ENCODE peak calls at places on chromosome 12, in eight cellular contexts. G, Q, M, O, C, K, F and U are unnamed samples.
A peak's percentile ranks its signal among the peaks of the same experiment; 100 is the strongest.

GRCh38 chr12:102873077-102873476 is 44.0 kb downstream of the PAH start:
- DNase-seq in Q (no peak), K (no peak), F (no peak), G (no peak), C (no peak), M (no peak), O (no peak), U (no peak)

GRCh38 chr12:52821826-52822660 is 8.1 kb upstream of the KRT4 start:
- DNase-seq in K (no peak), M (no peak), O (peak; percentile 34), C (no peak), F (no peak), G (no peak), Q (no peak), U (no peak)

GRCh38 chr12:92539966-92540791 is 162.6 kb upstream of the PLEKHG7 start:
- DNase-seq in M (no peak), Q (no peak), G (no peak), O (no peak), F (peak; percentile 65), K (no peak), C (peak; percentile 40), U (peak; percentile 22)

GRCh38 chr12:110253176-110253575 is 27.9 kb upstream of the ATP2A2 start:
- DNase-seq in F (peak; percentile 79), O (no peak), Q (no peak), G (peak; percentile 22), K (no peak), C (no peak), M (no peak), U (no peak)

GRCh38 chr12:23008613-23009012 is 383.6 kb downstream of the ETNK1 start:
- DNase-seq in C (no peak), O (no peak), G (no peak), K (no peak), M (no peak), Q (no peak), F (no peak), U (no peak)

GRCh38 chr12:103705927-103706326 is 118.9 kb downstream of the STAB2 start:
- DNase-seq in C (no peak), K (no peak), M (no peak), O (no peak), Q (no peak), G (no peak), F (no peak), U (no peak)

GRCh38 chr12:80364056-80364455 is 80.0 kb upstream of the PTPRQ start:
- DNase-seq in C (no peak), Q (no peak), G (peak; percentile 23), O (no peak), M (no peak), K (no peak), F (no peak), U (no peak)

GRCh38 chr12:41932470-41932991 is 212.1 kb downstream of the GXYLT1 start:
- DNase-seq in O (no peak), M (no peak), Q (peak; percentile 32), G (peak; percentile 33), C (peak; percentile 74), F (peak; percentile 72), K (peak; percentile 37), U (peak; percentile 65)

GRCh38 chr12:40692617-40693502 is 621 bp downstream of the CNTN1 start:
- DNase-seq in C (peak; percentile 61), G (no peak), M (no peak), F (peak; percentile 65), K (no peak), O (no peak), Q (peak; percentile 10), U (peak; percentile 33)

GRCh38 chr12:96487214-96487613 is 2.2 kb upstream of the CFAP54 start:
- DNase-seq in O (peak; percentile 80), M (no peak), Q (no peak), F (no peak), K (no peak), C (no peak), G (peak; percentile 77), U (peak; percentile 9)

GRCh38 chr12:113781415-113782198 is 184.5 kb downstream of the RBM19 start:
- DNase-seq in M (no peak), C (no peak), F (no peak), O (no peak), K (no peak), Q (no peak), G (no peak), U (no peak)

GRCh38 chr12:98823012-98823411 is 177.9 kb downstream of the APAF1 start:
- DNase-seq in G (no peak), O (no peak), K (no peak), C (no peak), Q (no peak), M (no peak), F (no peak), U (no peak)

GRCh38 chr12:29158364-29158763 is 9.3 kb downstream of the FAR2 start:
- DNase-seq in F (no peak), Q (no peak), C (no peak), M (no peak), G (no peak), O (no peak), K (no peak), U (no peak)

GRCh38 chr12:51232642-51233041 is 6.0 kb upstream of the DAZAP2 start:
- DNase-seq in K (no peak), Q (no peak), C (no peak), M (no peak), G (no peak), F (no peak), O (no peak), U (no peak)

GRCh38 chr12:46148706-46149463 is 120.0 kb downstream of the SLC38A1 start:
- DNase-seq in K (no peak), M (no peak), F (no peak), G (no peak), Q (no peak), C (no peak), O (no peak), U (no peak)

GRCh38 chr12:124498870-124499753 is 68.3 kb downstream of the NCOR2 start:
- DNase-seq in G (peak; percentile 81), O (no peak), C (no peak), Q (no peak), F (no peak), M (no peak), K (no peak), U (no peak)

GRCh38 chr12:24780969-24781368 is 167.9 kb downstream of the BCAT1 start:
- DNase-seq in F (no peak), C (no peak), K (peak; percentile 69), O (no peak), G (peak; percentile 16), Q (no peak), M (no peak), U (no peak)

GRCh38 chr12:47082963-47083621 is 3.3 kb upstream of the AMIGO2 start:
- DNase-seq in Q (no peak), M (peak; percentile 57), K (no peak), O (peak; percentile 67), F (no peak), G (peak; percentile 91), C (no peak), U (no peak)

GRCh38 chr12:115871714-115872113 is 405.8 kb downstream of the MED13L start:
- DNase-seq in G (peak; percentile 5), Q (no peak), C (no peak), O (peak; percentile 13), F (no peak), M (no peak), K (peak; percentile 51), U (no peak)

GRCh38 chr12:121048442-121048841 is 9.4 kb upstream of the OASL start:
- DNase-seq in O (no peak), M (no peak), C (no peak), K (no peak), Q (no peak), G (no peak), F (no peak), U (no peak)

GRCh38 chr12:13242926-13243325 is 46.4 kb downstream of the EMP1 start:
- DNase-seq in K (no peak), Q (no peak), F (no peak), C (no peak), M (no peak), O (no peak), G (no peak), U (no peak)

GRCh38 chr12:5244513-5244972 is 187.4 kb upstream of the NTF3 start:
- DNase-seq in C (no peak), K (no peak), F (no peak), M (no peak), G (no peak), O (no peak), Q (no peak), U (no peak)

GRCh38 chr12:93996321-93996720 is 152.1 kb upstream of the PLXNC1 start:
- DNase-seq in Q (no peak), G (no peak), K (no peak), C (no peak), O (no peak), M (no peak), F (no peak), U (no peak)

GRCh38 chr12:78703820-78704525 is 160.6 kb upstream of the SYT1 start:
- DNase-seq in K (no peak), F (no peak), G (peak; percentile 85), M (peak; percentile 48), C (no peak), O (peak; percentile 88), Q (no peak), U (no peak)